ENCODE peak calls at places on chromosomes 1 and 21, in four cellular contexts. G is right lobe of liver, I is uterus, H is suprapubic skin. E is an unnamed sample.

GRCh38 chr21:37855568-37856391 is 60.5 kb downstream of the KCNJ6 start:
- DNase-seq in G (no peak), I (no peak), H (no peak), E (no peak)

GRCh38 chr1:42484382-42484781 is 21.3 kb downstream of the CCDC30 start:
- DNase-seq in G (no peak), I (no peak), H (no peak), E (no peak)

GRCh38 chr21:33384851-33385331 is 18.3 kb upstream of the IFNGR2 start:
- DNase-seq in G (no peak), I (no peak), H (no peak), E (no peak)

GRCh38 chr1:150875197-150876110 is 945 bp downstream of the ARNT start:
- DNase-seq in G (no peak), I (no peak), H (no peak), E (peak; percentile 16)

GRCh38 chr1:24085007-24085406 is 26.9 kb downstream of the MYOM3 start:
- DNase-seq in G (no peak), I (no peak), H (no peak), E (no peak)

GRCh38 chr1:180560200-180560867 is 1.6 kb downstream of the OVAAL start:
- DNase-seq in G (no peak), I (no peak), H (no peak), E (peak; percentile 77)

GRCh38 chr1:53860967-53861411 is 22.9 kb upstream of the NDC1 start:
- DNase-seq in G (no peak), I (peak; percentile 38), H (no peak), E (peak; percentile 53)

GRCh38 chr1:226131639-226132038 is 54.9 kb downstream of the ACBD3 start:
- DNase-seq in G (no peak), I (no peak), H (no peak), E (no peak)

GRCh38 chr1:226871636-226872327 is 1.4 kb downstream of the PSEN2 start:
- DNase-seq in G (peak; percentile 48), I (no peak), H (no peak), E (peak; percentile 46)

GRCh38 chr1:234433563-234434285 is 45.3 kb downstream of the TARBP1 start:
- DNase-seq in G (no peak), I (no peak), H (no peak), E (no peak)

GRCh38 chr1:109776911-109777310 is 13.2 kb upstream of the EPS8L3 start:
- DNase-seq in G (peak; percentile 84), I (peak; percentile 86), H (peak; percentile 90), E (peak; percentile 84)

GRCh38 chr21:46285206-46285661 is at the start of gene MCM3AP:
- DNase-seq in G (no peak), I (no peak), H (no peak), E (no peak)

GRCh38 chr21:46286668-46286982 is 483 bp downstream of the YBEY start:
- DNase-seq in G (no peak), I (no peak), H (no peak), E (no peak)

GRCh38 chr21:46289655-46290178 is 3.6 kb downstream of the YBEY start:
- DNase-seq in G (no peak), I (no peak), H (no peak), E (no peak)

GRCh38 chr21:46285761-46286667 is at the start of gene YBEY:
- DNase-seq in G (peak; percentile 92), I (peak; percentile 85), H (peak; percentile 94), E (peak; percentile 88)

GRCh38 chr21:46287541-46287940 is 1.4 kb downstream of the YBEY start:
- DNase-seq in G (no peak), I (no peak), H (no peak), E (no peak)
- H3K4me3 ChIP-seq in G (no peak overlapping the region), I (no peak overlapping the region), H (no peak overlapping the region), E (no peak overlapping the region)

GRCh38 chr1:1322952-1323351 is 1.5 kb downstream of the INTS11 start:
- DNase-seq in G (no peak), I (no peak), H (no peak), E (no peak)

GRCh38 chr1:1321477-1321876 is 3.0 kb downstream of the INTS11 start:
- DNase-seq in G (no peak), I (no peak), H (no peak), E (no peak)

GRCh38 chr1:1324084-1324523 is 356 bp downstream of the INTS11 start:
- DNase-seq in G (no peak), I (no peak), H (no peak), E (no peak)

GRCh38 chr1:1320666-1321448 is 3.6 kb downstream of the INTS11 start:
- DNase-seq in G (no peak), I (no peak), H (no peak), E (no peak)

DNA sequence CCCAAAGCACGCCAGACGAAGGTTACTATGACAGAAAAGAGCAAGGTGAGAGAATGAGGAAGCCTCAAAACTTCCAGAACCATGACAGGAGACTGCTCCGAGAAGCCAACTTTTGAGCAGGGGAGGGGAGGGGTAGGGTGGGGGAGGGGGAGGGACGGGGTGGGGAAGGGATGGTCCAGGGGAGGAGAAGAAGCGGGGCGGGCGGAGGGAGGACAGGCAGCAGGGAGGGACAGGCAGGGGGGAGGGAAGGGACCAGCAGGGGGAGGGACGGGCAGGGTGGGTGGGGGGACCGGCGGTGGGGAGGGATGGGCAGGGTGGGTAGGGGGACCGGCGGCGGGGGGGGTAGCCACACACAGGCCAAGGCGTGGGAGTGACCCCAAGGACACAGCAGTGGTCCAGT is 2.0 kb downstream of the INTS11 start:
- DNase-seq in G (no peak), I (no peak), H (no peak), E (no peak)
- TF ChIP-seq POLR2A in G (no peak), I (no peak), H (no peak), E (no peak)

GRCh38 chr1:187624812-187625542 is 796.2 kb downstream of the PLA2G4A start:
- DNase-seq in G (no peak), I (no peak), H (no peak), E (no peak)
- H3K4me3 ChIP-seq in G (no peak overlapping the region), I (no peak overlapping the region), H (no peak overlapping the region), E (no peak overlapping the region)

DNA sequence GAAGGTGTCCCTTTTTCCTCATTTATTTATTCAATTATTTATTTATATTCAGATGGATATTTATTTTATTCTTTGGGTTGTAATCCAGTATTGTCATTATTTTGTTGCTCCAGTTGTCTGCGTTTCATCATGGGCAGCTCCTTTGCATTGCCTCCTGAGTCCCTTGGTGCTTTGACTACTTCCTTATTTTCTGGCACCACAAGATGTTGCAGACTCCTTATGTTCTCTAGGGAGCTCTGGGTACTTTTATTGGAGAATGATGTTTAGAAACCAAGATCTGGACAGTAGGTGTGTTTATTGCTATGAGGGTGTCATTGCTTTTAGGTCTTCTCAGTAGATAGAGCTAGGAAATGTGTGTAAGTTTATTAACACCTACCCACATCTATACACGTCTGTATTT is 60.0 kb upstream of the ERRFI1 start:
- DNase-seq in G (no peak), I (no peak), H (no peak), E (no peak)
- TF ChIP-seq POLR2A in G (no peak), I (no peak), H (no peak), E (no peak)

GRCh38 chr1:21668232-21669032 is 725 bp downstream of the RAP1GAP start:
- DNase-seq in G (no peak), I (no peak), H (no peak), E (peak; percentile 55)
- H3K4me3 ChIP-seq in G (peak overlapping the region; percentile 55), I (peak overlapping the region; percentile 7), H (peak overlapping the region; percentile 39), E (no peak overlapping the region)

DNA sequence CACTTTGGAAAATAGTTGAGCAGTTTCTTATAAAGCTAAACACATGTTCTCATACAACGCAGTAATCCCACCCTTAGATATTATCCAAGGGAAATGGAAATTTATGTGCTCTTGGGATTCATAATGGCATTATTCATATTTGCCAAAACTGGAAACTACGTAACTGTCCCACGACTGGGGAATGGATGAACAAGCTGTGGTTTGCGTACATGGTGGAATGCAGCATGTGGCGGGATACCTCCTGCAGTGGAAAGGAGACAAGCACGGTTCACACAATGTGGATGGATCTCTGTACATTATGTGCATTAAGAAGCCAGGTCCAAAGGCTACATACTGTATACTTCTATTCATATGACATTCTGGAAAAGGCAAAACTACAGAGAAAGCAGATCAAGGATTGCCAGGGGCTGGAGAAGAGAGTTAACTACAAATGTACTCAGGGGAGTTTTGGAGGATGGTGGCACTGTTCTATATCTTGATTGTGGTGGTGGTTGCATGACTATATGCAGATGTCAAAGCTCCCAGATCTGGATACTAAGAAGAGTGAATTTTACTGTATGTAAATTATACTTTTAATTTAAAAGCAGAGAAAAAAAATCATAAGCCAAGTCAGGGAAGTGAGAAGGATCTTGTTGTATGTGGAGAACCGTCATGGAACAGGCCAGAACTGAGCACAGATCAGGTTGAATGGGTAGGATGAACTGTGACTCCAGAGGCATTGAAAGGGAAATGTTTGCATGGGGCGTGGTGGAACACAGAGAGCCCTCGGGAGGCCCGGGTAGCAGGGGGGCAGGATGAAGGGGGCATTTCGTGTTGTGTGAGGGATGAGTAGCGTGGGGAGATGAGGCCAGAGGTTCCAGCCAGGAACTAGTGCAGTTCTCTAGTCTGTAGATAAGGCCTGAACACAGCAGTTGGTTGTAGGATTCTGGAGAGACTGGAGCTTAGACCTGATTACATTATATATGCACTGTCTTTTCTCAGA is 90.7 kb downstream of the GALNT2 start:
- DNase-seq in G (no peak), I (no peak), H (peak; percentile 47), E (no peak)
- TF ChIP-seq POLR2A in G (no peak), I (no peak), H (no peak), E (no peak)

DNA sequence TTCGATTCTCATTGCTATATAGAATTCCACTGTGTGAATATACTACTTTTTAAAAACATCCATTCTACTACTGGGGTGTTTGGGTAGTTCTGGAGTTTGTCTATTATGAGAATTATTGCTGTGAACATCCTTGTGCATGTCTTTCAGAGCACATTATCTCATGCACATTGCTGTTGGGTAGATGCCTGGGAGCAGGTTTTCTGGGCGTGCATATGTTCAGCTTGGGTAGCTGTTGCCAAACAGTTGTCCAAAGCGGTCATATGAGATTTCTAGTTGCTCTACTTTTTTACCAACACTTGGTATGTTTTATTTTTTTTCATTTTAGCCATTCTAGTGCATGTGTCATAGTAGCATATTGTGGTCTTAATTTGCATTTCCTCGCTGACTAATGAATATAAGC is 17.9 kb downstream of the ZDHHC18 start:
- DNase-seq in G (no peak), I (no peak), H (no peak), E (no peak)
- H3K4me3 ChIP-seq in G (no peak overlapping the region), I (no peak overlapping the region), H (no peak overlapping the region), E (no peak overlapping the region)